ENCODE peak calls at places on chromosomes 6 and 20, in ten cellular contexts. Y, O, K, T, H, F, W, L, D and S are unnamed samples.

GRCh38 chr20:15673206-15673605 is 900.0 kb downstream of the KIF16B start:
- DNase-seq in Y (no peak), O (no peak), K (no peak), T (no peak), H (no peak), F (peak), W (no peak), L (no peak), D (no peak), S (no peak)

GRCh38 chr6:148935705-148936306 is 189.0 kb downstream of the UST start:
- DNase-seq in Y (no peak), O (no peak), K (no peak), T (no peak), H (no peak), F (peak), W (no peak), L (no peak), D (no peak), S (no peak)

GRCh38 chr6:149888113-149888512 is 9.8 kb downstream of the RAET1E start:
- DNase-seq in Y (no peak), O (no peak), K (no peak), T (no peak), H (no peak), F (no peak), W (no peak), L (no peak), D (no peak), S (no peak)

GRCh38 chr6:4703367-4703766 is 72.8 kb upstream of the CDYL start:
- DNase-seq in Y (no peak), O (no peak), K (no peak), T (no peak), H (no peak), F (no peak), W (no peak), L (no peak), D (no peak), S (no peak)

GRCh38 chr6:110566346-110567125 is 90.1 kb upstream of the SLC22A16 start:
- DNase-seq in Y (no peak), O (no peak), K (no peak), T (no peak), H (no peak), F (no peak), W (no peak), L (no peak), D (no peak), S (no peak)

GRCh38 chr6:125004198-125004597 is 42.0 kb downstream of the RNF217 start:
- DNase-seq in Y (no peak), O (no peak), K (no peak), T (no peak), H (no peak), F (no peak), W (no peak), L (no peak), D (no peak), S (no peak)

GRCh38 chr6:30687659-30688431 is 1.4 kb upstream of the PPP1R18 start:
- DNase-seq in Y (peak), O (no peak), K (no peak), T (peak), H (no peak), F (no peak), W (no peak), L (no peak), D (no peak), S (no peak)

GRCh38 chr6:31332637-31333602 is 24.1 kb downstream of the HLA-B start:
- DNase-seq in Y (no peak), O (no peak), K (no peak), T (no peak), H (no peak), F (no peak), W (no peak), L (no peak), D (no peak), S (no peak)